ENCODE peak calls at places on chromosomes 6 and 20, in six cellular contexts. T, G, Y, C, X and A are unnamed samples.

GRCh38 chr6:2412731-2413130 is 167.3 kb upstream of the GMDS start:
- DNase-seq in T (no peak), G (peak), Y (no peak), C (no peak), X (no peak), A (no peak)

GRCh38 chr6:25486580-25486979 is 165.4 kb upstream of the SCGN start:
- DNase-seq in T (no peak), G (no peak), Y (no peak), C (no peak), X (no peak), A (no peak)

GRCh38 chr20:34792687-34793363 is 32.6 kb downstream of the NCOA6 start:
- DNase-seq in T (no peak), G (no peak), Y (no peak), C (no peak), X (no peak), A (no peak)

GRCh38 chr20:44745560-44746366 is at the start of gene KCNK15:
- DNase-seq in T (no peak), G (peak), Y (peak), C (no peak), X (peak), A (no peak)

GRCh38 chr6:102660288-102660687 is 1266.8 kb downstream of the GRIK2 start:
- DNase-seq in T (no peak), G (no peak), Y (no peak), C (no peak), X (no peak), A (no peak)

GRCh38 chr6:22613695-22614094 is 44.3 kb downstream of the HDGFL1 start:
- DNase-seq in T (no peak), G (peak), Y (no peak), C (no peak), X (peak), A (no peak)

GRCh38 chr20:53070714-53071392 is 98.7 kb downstream of the TSHZ2 start:
- DNase-seq in T (no peak), G (no peak), Y (no peak), C (no peak), X (peak), A (no peak)

GRCh38 chr6:106444777-106445507 is 84.4 kb downstream of the CRYBG1 start:
- DNase-seq in T (peak), G (peak), Y (no peak), C (peak), X (peak), A (no peak)

GRCh38 chr20:35617397-35618031 is 1.9 kb downstream of the SPAG4 start:
- DNase-seq in T (peak), G (peak), Y (peak), C (peak), X (peak), A (peak)

GRCh38 chr20:21301940-21302644 is 1.0 kb upstream of the XRN2 start:
- DNase-seq in T (no peak), G (no peak), Y (no peak), C (no peak), X (no peak), A (no peak)

GRCh38 chr6:157151029-157151428 is 172.3 kb downstream of the TMEM242 start:
- DNase-seq in T (no peak), G (no peak), Y (no peak), C (no peak), X (no peak), A (peak)

GRCh38 chr6:1715336-1715735 is 105.6 kb downstream of the FOXC1 start:
- DNase-seq in T (no peak), G (no peak), Y (no peak), C (no peak), X (no peak), A (no peak)

GRCh38 chr20:33649201-33649631 is 12.9 kb upstream of the C20orf144 start:
- DNase-seq in T (no peak), G (no peak), Y (no peak), C (no peak), X (no peak), A (no peak)

GRCh38 chr6:34385793-34386195 is 6.7 kb downstream of the NUDT3 start:
- DNase-seq in T (peak), G (no peak), Y (no peak), C (no peak), X (no peak), A (no peak)
- H3K14ac ChIP-seq in T (no peak), G (no peak), Y (no peak), C (no peak), X (no peak), A (no peak)

DNA sequence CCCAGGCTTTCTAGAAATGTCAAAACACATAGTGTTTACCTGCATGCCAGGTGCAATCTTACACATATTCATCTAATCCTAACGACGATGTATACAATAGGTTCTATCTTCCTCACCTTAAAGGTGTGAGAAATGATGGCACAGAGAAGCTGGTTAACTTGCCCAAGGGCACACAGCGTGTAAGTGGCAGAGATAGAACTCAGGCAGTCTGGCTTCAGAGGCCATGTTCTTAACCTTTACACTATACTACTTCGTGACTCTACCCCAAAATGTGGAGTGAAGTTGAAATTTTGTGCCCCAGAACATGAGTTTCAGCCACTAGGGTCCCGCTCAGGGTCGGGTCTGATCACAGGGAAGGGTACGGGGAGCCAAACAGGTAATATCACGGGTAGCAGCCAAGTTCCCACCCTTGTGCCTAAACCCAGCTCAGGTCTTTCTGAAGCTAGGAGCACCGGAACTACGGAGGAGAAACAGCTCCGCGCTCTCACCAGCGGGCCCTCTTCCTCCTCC is 523 bp downstream of the VPS52 start:
- DNase-seq in T (no peak), G (no peak), Y (no peak), C (no peak), X (no peak), A (no peak)
- H3K14ac ChIP-seq in T (no peak), G (peak), Y (no peak), C (peak), X (no peak), A (peak)

GRCh38 chr6:151806757-151807512 is 547 bp upstream of the ESR1 start:
- DNase-seq in T (no peak), G (no peak), Y (peak), C (no peak), X (no peak), A (no peak)

GRCh38 chr6:151808331-151809241 is 1.1 kb downstream of the ESR1 start:
- DNase-seq in T (no peak), G (no peak), Y (peak), C (peak), X (no peak), A (no peak)

GRCh38 chr6:151805286-151805840 is 2.1 kb upstream of the ESR1 start:
- DNase-seq in T (no peak), G (no peak), Y (no peak), C (peak), X (no peak), A (no peak)

GRCh38 chr6:151804585-151805285 is 2.7 kb upstream of the ESR1 start:
- DNase-seq in T (no peak), G (no peak), Y (no peak), C (no peak), X (no peak), A (no peak)

DNA sequence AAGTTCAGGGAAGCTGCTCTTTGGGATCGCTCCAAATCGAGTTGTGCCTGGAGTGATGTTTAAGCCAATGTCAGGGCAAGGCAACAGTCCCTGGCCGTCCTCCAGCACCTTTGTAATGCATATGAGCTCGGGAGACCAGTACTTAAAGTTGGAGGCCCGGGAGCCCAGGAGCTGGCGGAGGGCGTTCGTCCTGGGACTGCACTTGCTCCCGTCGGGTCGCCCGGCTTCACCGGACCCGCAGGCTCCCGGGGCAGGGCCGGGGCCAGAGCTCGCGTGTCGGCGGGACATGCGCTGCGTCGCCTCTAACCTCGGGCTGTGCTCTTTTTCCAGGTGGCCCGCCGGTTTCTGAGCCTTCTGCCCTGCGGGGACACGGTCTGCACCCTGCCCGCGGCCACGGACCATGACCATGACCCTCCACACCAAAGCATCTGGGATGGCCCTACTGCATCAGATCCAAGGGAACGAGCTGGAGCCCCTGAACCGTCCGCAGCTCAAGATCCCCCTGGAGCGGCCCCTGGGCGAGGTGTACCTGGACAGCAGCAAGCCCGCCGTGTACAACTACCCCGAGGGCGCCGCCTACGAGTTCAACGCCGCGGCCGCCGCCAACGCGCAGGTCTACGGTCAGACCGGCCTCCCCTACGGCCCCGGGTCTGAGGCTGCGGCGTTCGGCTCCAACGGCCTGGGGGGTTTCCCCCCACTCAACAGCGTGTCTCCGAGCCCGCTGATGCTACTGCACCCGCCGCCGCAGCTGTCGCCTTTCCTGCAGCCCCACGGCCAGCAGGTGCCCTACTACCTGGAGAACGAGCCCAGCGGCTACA is at the start of gene ESR1:
- DNase-seq in T (no peak), G (no peak), Y (peak), C (peak), X (peak), A (peak)
- H3K14ac ChIP-seq in T (peak), G (no peak), Y (no peak), C (no peak), X (no peak), A (no peak)

DNA sequence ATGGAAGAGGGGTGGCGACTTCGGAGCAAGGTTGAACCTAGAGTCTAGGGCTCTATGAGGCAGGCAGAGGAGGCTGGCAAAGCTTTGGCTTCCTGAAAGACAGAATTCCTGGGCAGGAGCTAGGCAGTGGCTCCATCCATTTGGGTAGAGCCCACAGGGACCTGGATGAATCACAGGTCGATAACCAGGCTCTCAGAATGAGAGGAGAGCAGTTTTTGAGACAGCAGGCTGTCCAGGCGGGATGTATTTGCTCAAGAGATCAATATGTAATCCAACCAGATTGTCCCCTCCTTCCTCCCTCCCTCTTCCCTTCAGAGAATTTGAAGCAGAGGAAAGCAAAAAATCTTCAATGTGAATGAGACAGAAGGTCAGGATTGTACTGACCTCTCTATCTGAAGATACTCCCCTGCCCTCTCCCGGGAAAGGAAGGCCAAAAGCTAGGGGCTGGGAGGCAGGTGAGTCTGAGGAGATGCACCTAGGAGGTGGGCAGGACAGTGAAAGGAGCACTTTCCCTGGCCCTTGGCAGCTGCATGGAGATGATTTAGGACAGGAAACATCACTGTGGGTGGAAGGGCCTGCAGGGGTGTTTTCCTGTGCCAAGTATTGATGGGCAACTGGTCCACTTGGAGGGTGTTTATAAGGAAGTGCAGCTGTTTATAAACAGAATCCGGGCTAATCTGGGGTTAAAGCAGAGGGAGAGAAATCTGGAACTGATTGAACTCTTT is 212.3 kb upstream of the LRFN2 start:
- DNase-seq in T (no peak), G (no peak), Y (no peak), C (no peak), X (no peak), A (no peak)
- H3K14ac ChIP-seq in T (no peak), G (no peak), Y (no peak), C (no peak), X (no peak), A (no peak)

GRCh38 chr6:151891524-151891923 is 84.0 kb downstream of the ESR1 start:
- DNase-seq in T (no peak), G (no peak), Y (no peak), C (no peak), X (no peak), A (no peak)
- H3K14ac ChIP-seq in T (no peak), G (no peak), Y (no peak), C (no peak), X (no peak), A (no peak)

DNA sequence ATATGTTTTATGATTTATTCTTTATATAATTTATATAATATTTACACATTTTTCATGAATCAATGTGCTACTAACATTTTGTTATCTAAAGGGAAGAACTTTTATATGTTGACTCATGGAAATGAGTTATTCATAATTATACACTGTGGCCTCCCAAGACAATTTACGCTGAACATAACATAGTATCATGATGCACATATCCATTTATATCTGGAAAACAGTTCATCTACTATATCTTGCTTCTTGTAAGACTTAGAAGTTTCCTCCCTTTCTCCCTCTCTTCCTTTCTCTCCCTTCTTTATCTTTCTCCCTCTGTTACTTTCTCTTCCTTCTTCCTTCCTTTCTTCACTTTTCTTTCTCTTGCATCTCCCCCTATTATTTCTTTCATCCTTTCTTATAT is 1.1 kb upstream of the EYS start:
- DNase-seq in T (no peak), G (no peak), Y (no peak), C (no peak), X (no peak), A (no peak)
- H3K14ac ChIP-seq in T (no peak), G (no peak), Y (no peak), C (no peak), X (no peak), A (no peak)

DNA sequence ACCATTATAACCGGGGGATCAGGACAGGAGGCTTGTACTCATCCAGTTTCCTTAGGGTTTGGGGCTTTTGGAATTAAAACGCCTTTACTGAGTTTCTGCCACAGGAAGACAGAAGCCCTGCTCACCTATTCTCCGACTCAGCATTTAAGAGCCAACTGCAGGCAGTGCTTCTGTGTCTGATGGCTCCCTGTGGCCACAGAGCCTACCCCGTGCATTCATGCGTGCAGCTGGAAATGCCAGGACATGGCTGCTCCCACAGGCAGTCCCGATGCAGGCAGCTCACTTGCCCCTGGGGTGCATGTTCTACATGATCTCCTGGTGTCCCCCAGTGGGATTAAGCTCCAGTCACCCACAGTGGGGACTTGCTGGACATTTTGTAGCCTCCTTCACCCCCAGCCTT is 22.2 kb downstream of the ZNF831 start:
- DNase-seq in T (peak), G (no peak), Y (no peak), C (no peak), X (no peak), A (no peak)
- H3K14ac ChIP-seq in T (no peak), G (no peak), Y (no peak), C (no peak), X (no peak), A (no peak)

GRCh38 chr20:11783102-11783861 is 134.4 kb upstream of the BTBD3 start:
- DNase-seq in T (no peak), G (no peak), Y (no peak), C (no peak), X (no peak), A (no peak)
- H3K14ac ChIP-seq in T (no peak), G (no peak), Y (no peak), C (peak), X (no peak), A (peak)

DNA sequence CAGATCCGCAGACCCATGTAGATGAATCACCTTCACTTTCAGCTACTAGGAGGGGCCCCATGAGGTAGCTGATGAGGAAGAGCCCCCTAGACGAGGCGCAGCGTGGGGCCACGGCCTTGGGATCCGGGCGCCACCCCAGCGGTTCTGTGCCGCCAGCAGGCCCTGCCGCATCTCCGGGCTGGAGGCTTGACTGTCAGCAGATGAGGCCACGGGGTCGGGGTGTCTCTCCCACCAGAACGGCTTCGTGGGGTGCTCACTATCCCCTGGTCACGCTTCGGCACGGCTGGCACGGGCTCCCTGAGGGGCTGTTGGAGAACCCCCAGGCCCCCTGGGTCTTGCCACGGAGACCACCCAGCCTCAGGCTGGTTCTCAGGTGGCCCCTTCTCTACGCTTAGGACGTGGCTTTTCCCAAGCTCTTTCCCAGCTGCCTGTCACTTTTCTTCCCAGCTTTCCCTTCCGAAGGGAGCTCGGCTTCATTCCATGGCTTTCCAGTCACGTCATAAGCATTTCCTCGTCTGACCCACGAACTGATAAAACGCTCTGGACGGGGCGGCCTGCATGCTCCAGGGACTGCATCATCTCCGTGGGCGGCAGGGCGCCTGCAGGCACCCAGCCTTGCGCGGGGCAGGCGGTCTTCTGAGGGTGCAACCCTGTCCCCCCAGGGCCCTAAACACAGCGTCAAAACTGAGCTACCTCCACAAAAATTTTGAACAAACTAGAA is 85.9 kb downstream of the THBS2 start:
- DNase-seq in T (no peak), G (peak), Y (no peak), C (no peak), X (peak), A (peak)
- H3K14ac ChIP-seq in T (peak), G (peak), Y (no peak), C (no peak), X (no peak), A (peak)

GRCh38 chr6:8415913-8416312 is 19.4 kb downstream of the SLC35B3 start:
- DNase-seq in T (no peak), G (no peak), Y (no peak), C (no peak), X (no peak), A (no peak)

GRCh38 chr6:8420031-8420588 is 15.2 kb downstream of the SLC35B3 start:
- DNase-seq in T (no peak), G (no peak), Y (no peak), C (no peak), X (no peak), A (no peak)

GRCh38 chr6:8414844-8415243 is 20.5 kb downstream of the SLC35B3 start:
- DNase-seq in T (no peak), G (no peak), Y (no peak), C (no peak), X (no peak), A (no peak)

GRCh38 chr6:8415305-8415704 is 20.0 kb downstream of the SLC35B3 start:
- DNase-seq in T (no peak), G (peak), Y (no peak), C (no peak), X (no peak), A (no peak)
- H3K14ac ChIP-seq in T (no peak), G (no peak), Y (no peak), C (no peak), X (no peak), A (no peak)